ENCODE peak calls at places on chromosomes 11 and 22, in five cellular contexts. G is GDM1, Q is progenitor cell of endocrine pancreas, L is A172, B is fibroblast of villous mesenchyme. Y is an unnamed sample.

GRCh38 chr22:19535001-19535400 is 10.8 kb upstream of the CLDN5 start:
- DNase-seq in G (peak; percentile 11), Q (no peak), L (no peak), B (no peak), Y (no peak)

GRCh38 chr22:44473580-44473979 is 24.5 kb downstream of the RTL6 start:
- DNase-seq in G (no peak), Q (no peak), L (no peak), B (no peak), Y (no peak)

GRCh38 chr11:8937159-8937558 is 4.4 kb upstream of the C11orf16 start:
- DNase-seq in G (no peak), Q (no peak), L (no peak), B (no peak), Y (no peak)

GRCh38 chr11:106421673-106422292 is 344.3 kb downstream of the AASDHPPT start:
- DNase-seq in G (no peak), Q (no peak), L (no peak), B (no peak), Y (no peak)

GRCh38 chr22:27259390-27259789 is 542.2 kb downstream of the MN1 start:
- DNase-seq in G (no peak), Q (no peak), L (no peak), B (no peak), Y (no peak)

GRCh38 chr22:31828739-31829138 is 74.9 kb downstream of the DEPDC5 start:
- DNase-seq in G (no peak), Q (no peak), L (no peak), B (no peak), Y (no peak)

GRCh38 chr22:47022075-47022473 is 259.6 kb downstream of the TBC1D22A start:
- DNase-seq in G (no peak), Q (no peak), L (no peak), B (no peak), Y (no peak)

GRCh38 chr22:46614070-46614931 is 5.9 kb upstream of the GRAMD4 start:
- DNase-seq in G (no peak), Q (no peak), L (no peak), B (no peak), Y (peak; percentile 56)

GRCh38 chr11:74175923-74176322 is 4.8 kb downstream of the PPME1 start:
- DNase-seq in G (no peak), Q (no peak), L (no peak), B (no peak), Y (no peak)

GRCh38 chr11:48169706-48170105 is 46.9 kb upstream of the OR4B1 start:
- DNase-seq in G (no peak), Q (no peak), L (no peak), B (peak; percentile 74), Y (peak; percentile 70)

GRCh38 chr11:119816660-119817059 is 87.7 kb upstream of the NECTIN1 start:
- DNase-seq in G (no peak), Q (no peak), L (no peak), B (no peak), Y (no peak)

GRCh38 chr11:64229090-64229958 is 1.0 kb upstream of the DNAJC4 start:
- DNase-seq in G (no peak), Q (no peak), L (no peak), B (no peak), Y (peak; percentile 41)

GRCh38 chr11:58770627-58771457 is 39.1 kb upstream of the GLYAT start:
- DNase-seq in G (no peak), Q (no peak), L (peak; percentile 74), B (no peak), Y (no peak)

GRCh38 chr11:82792822-82793569 is 59.3 kb upstream of the FAM181B start:
- DNase-seq in G (no peak), Q (no peak), L (no peak), B (no peak), Y (no peak)